ENCODE peak calls at places on chromosomes 7 and 10, in four cellular contexts. G is AG09309, R is ovary, F is T-cell. X is an unnamed sample.

GRCh38 chr7:51326646-51327286 is 10.2 kb upstream of the COBL start:
- DNase-seq in F (no peak), G (no peak), R (no peak), X (no peak)

GRCh38 chr7:129790136-129790535 is 162.6 kb downstream of the UBE2H start:
- DNase-seq in G (peak), F (no peak), R (no peak), X (no peak)

GRCh38 chr10:70381491-70382421 is 669 bp downstream of the LRRC20 start:
- DNase-seq in G (no peak), R (peak), F (no peak), X (peak)

GRCh38 chr10:28845009-28845682 is 167.8 kb downstream of the BAMBI start:
- DNase-seq in F (no peak), R (no peak), G (no peak), X (no peak)

GRCh38 chr10:125084191-125085186 is 75.9 kb downstream of the CTBP2 start:
- DNase-seq in F (no peak), R (peak), G (peak), X (peak)

GRCh38 chr7:5088906-5089305 is 43.2 kb downstream of the RBAK start:
- DNase-seq in G (no peak), F (no peak), R (no peak), X (no peak)

GRCh38 chr10:28155726-28156125 is 147.1 kb downstream of the MPP7 start:
- DNase-seq in F (no peak), R (no peak), G (no peak), X (no peak)

GRCh38 chr7:6564091-6564770 is 13.0 kb upstream of the GRID2IP start:
- DNase-seq in G (no peak), F (no peak), R (no peak), X (no peak)